ENCODE peak calls at places on chromosomes 13 and 19, in four cellular contexts. L is transverse colon; B is activated CD4-positive, alpha-beta T cell treated with anti-CD3 and anti-CD28 coated beads for 48 hours; I is NCI-H1694. M is an unnamed sample.

GRCh38 chr13:113216165-113217056 is 7.0 kb downstream of the CUL4A start:
- DNase-seq in L (peak; percentile 26), B (peak; percentile 27), I (no peak), M (no peak)

GRCh38 chr13:77697208-77698103 is at the start of gene SLAIN1:
- DNase-seq in L (peak; percentile 80), B (peak; percentile 84), I (peak; percentile 85), M (no peak)

GRCh38 chr13:104875008-104875762 is 1660.3 kb downstream of the EFNB2 start:
- DNase-seq in L (no peak), B (no peak), I (no peak), M (no peak)

GRCh38 chr19:54266133-54266532 is 9.1 kb upstream of the LILRB5 start:
- DNase-seq in L (peak; percentile 79), B (peak; percentile 88), I (peak; percentile 64), M (peak; percentile 47)

GRCh38 chr19:52138614-52139290 is 986 bp downstream of the ZNF616 start:
- DNase-seq in L (peak; percentile 25), B (peak; percentile 52), I (peak; percentile 4), M (no peak)

GRCh38 chr13:43785681-43786471 is 896 bp downstream of the ENOX1 start:
- DNase-seq in L (peak; percentile 69), B (peak; percentile 40), I (peak; percentile 68), M (no peak)

GRCh38 chr19:44050740-44051653 is 839 bp upstream of the ZNF223 start:
- DNase-seq in L (peak; percentile 50), B (peak; percentile 41), I (no peak), M (no peak)

GRCh38 chr19:47446534-47447469 is 24.9 kb downstream of the SLC8A2 start:
- DNase-seq in L (peak; percentile 32), B (peak; percentile 67), I (no peak), M (no peak)

GRCh38 chr13:59774511-59774911 is 389.2 kb downstream of the DIAPH3 start:
- DNase-seq in L (no peak), B (no peak), I (no peak), M (no peak)

GRCh38 chr13:59416561-59416960 is 747.2 kb downstream of the DIAPH3 start:
- DNase-seq in L (no peak), B (no peak), I (no peak), M (no peak)

GRCh38 chr13:63643543-63643942 is 2227.9 kb upstream of the PCDH20 start:
- DNase-seq in L (no peak), B (no peak), I (no peak), M (no peak)

GRCh38 chr19:17235618-17236413 is 9.8 kb downstream of the OCEL1 start:
- DNase-seq in L (peak; percentile 80), B (peak; percentile 78), I (no peak), M (no peak)

GRCh38 chr13:91724591-91724990 is 326.2 kb downstream of the GPC5 start:
- DNase-seq in L (no peak), B (no peak), I (no peak), M (no peak)

GRCh38 chr19:31002852-31003251 is 346.4 kb downstream of the TSHZ3 start:
- DNase-seq in L (no peak), B (no peak), I (no peak), M (no peak)

GRCh38 chr13:20891034-20891433 is 11.5 kb downstream of the XPO4 start:
- DNase-seq in L (no peak), B (no peak), I (no peak), M (no peak)

M was measured in Panc1.